ENCODE peak calls at places on chromosomes 16 and 17, in four cellular contexts. L, X, U and J are unnamed samples.

GRCh38 chr16:56985288-56985961 is 3.9 kb upstream of the NLRC5 start:
- DNase-seq in L (no peak), X (peak), U (no peak), J (no peak)

GRCh38 chr17:40545660-40546059 is 19.6 kb downstream of the CCR7 start:
- DNase-seq in L (no peak), X (peak), U (no peak), J (no peak)

GRCh38 chr17:64019486-64020067 is 856 bp downstream of the ICAM2 start:
- DNase-seq in L (peak), X (no peak), U (no peak), J (no peak)

GRCh38 chr17:7997186-7997585 is 5.2 kb upstream of the GUCY2D start:
- DNase-seq in L (peak), X (peak), U (peak), J (peak)

GRCh38 chr17:38415250-38416194 is 12.7 kb upstream of the ARHGAP23 start:
- DNase-seq in L (peak), X (no peak), U (peak), J (no peak)

GRCh38 chr17:72119280-72119962 is 1.4 kb upstream of the SOX9 start:
- DNase-seq in L (no peak), X (no peak), U (no peak), J (no peak)

GRCh38 chr16:58515871-58516767 is 802 bp downstream of the SETD6 start:
- DNase-seq in L (peak), X (peak), U (peak), J (peak)

GRCh38 chr17:12510535-12510934 is 155.2 kb upstream of the MYOCD start:
- DNase-seq in L (no peak), X (no peak), U (no peak), J (no peak)